ENCODE peak calls at places on chromosomes 3 and 15, in five cellular contexts. One of them, this sample, is unnamed.

GRCh38 chr3:161549251-161549650 is 52.6 kb downstream of the OTOL1 start:
- DNase-seq in NCI-H1092 treated with DMSO at 0.1 percent for 48 hours: no peak
- DNase-seq in activated T-cell treated with anti-CD3 and anti-CD28 coated beads for 1 hour: no peak
- DNase-seq in SK-N-DZ: no peak
- DNase-seq in GM12892: no peak
- DNase-seq in this sample: no peak

GRCh38 chr15:66766282-66767228 is 64.5 kb downstream of the SMAD6 start:
- DNase-seq in SK-N-DZ: no peak
- DNase-seq in activated T-cell treated with anti-CD3 and anti-CD28 coated beads for 1 hour: no peak
- DNase-seq in NCI-H1092 treated with DMSO at 0.1 percent for 48 hours: no peak
- DNase-seq in GM12892: no peak
- DNase-seq in this sample: no peak

GRCh38 chr3:161008086-161008485 is 97.1 kb downstream of the B3GALNT1 start:
- DNase-seq in GM12892: no peak
- DNase-seq in SK-N-DZ: no peak
- DNase-seq in NCI-H1092 treated with DMSO at 0.1 percent for 48 hours: no peak
- DNase-seq in activated T-cell treated with anti-CD3 and anti-CD28 coated beads for 1 hour: no peak
- DNase-seq in this sample: peak; percentile 22

GRCh38 chr3:43620953-43621405 is 832 bp downstream of the ANO10 start:
- DNase-seq in activated T-cell treated with anti-CD3 and anti-CD28 coated beads for 1 hour: no peak
- DNase-seq in NCI-H1092 treated with DMSO at 0.1 percent for 48 hours: no peak
- DNase-seq in SK-N-DZ: peak; percentile 27
- DNase-seq in GM12892: no peak
- DNase-seq in this sample: no peak

GRCh38 chr15:54149115-54149531 is 170.9 kb downstream of the UNC13C start:
- DNase-seq in NCI-H1092 treated with DMSO at 0.1 percent for 48 hours: no peak
- DNase-seq in activated T-cell treated with anti-CD3 and anti-CD28 coated beads for 1 hour: no peak
- DNase-seq in SK-N-DZ: no peak
- DNase-seq in GM12892: no peak
- DNase-seq in this sample: no peak

GRCh38 chr15:80885180-80885579 is 104.4 kb downstream of the MESD start:
- DNase-seq in NCI-H1092 treated with DMSO at 0.1 percent for 48 hours: no peak
- DNase-seq in GM12892: no peak
- DNase-seq in activated T-cell treated with anti-CD3 and anti-CD28 coated beads for 1 hour: no peak
- DNase-seq in SK-N-DZ: no peak
- DNase-seq in this sample: no peak

GRCh38 chr3:46575577-46576222 is 9.6 kb upstream of the LRRC2 start:
- DNase-seq in NCI-H1092 treated with DMSO at 0.1 percent for 48 hours: no peak
- DNase-seq in activated T-cell treated with anti-CD3 and anti-CD28 coated beads for 1 hour: no peak
- DNase-seq in SK-N-DZ: no peak
- DNase-seq in GM12892: no peak
- DNase-seq in this sample: peak; percentile 74

GRCh38 chr3:153634683-153635082 is 472.7 kb downstream of the RAP2B start:
- DNase-seq in NCI-H1092 treated with DMSO at 0.1 percent for 48 hours: no peak
- DNase-seq in GM12892: no peak
- DNase-seq in activated T-cell treated with anti-CD3 and anti-CD28 coated beads for 1 hour: no peak
- DNase-seq in SK-N-DZ: no peak
- DNase-seq in this sample: no peak

GRCh38 chr3:41213563-41213962 is 14.3 kb downstream of the CTNNB1 start:
- DNase-seq in GM12892: no peak
- DNase-seq in activated T-cell treated with anti-CD3 and anti-CD28 coated beads for 1 hour: no peak
- DNase-seq in NCI-H1092 treated with DMSO at 0.1 percent for 48 hours: no peak
- DNase-seq in SK-N-DZ: no peak
- DNase-seq in this sample: no peak

GRCh38 chr3:13612829-13613228 is 63.9 kb downstream of the FBLN2 start:
- DNase-seq in activated T-cell treated with anti-CD3 and anti-CD28 coated beads for 1 hour: no peak
- DNase-seq in GM12892: no peak
- DNase-seq in NCI-H1092 treated with DMSO at 0.1 percent for 48 hours: no peak
- DNase-seq in SK-N-DZ: no peak
- DNase-seq in this sample: no peak

GRCh38 chr15:70617076-70617910 is 146.1 kb downstream of the UACA start:
- DNase-seq in activated T-cell treated with anti-CD3 and anti-CD28 coated beads for 1 hour: no peak
- DNase-seq in NCI-H1092 treated with DMSO at 0.1 percent for 48 hours: no peak
- DNase-seq in GM12892: no peak
- DNase-seq in SK-N-DZ: peak; percentile 69
- DNase-seq in this sample: peak; percentile 27

GRCh38 chr15:48859426-48859825 is 18.5 kb upstream of the EID1 start:
- DNase-seq in activated T-cell treated with anti-CD3 and anti-CD28 coated beads for 1 hour: no peak
- DNase-seq in NCI-H1092 treated with DMSO at 0.1 percent for 48 hours: no peak
- DNase-seq in SK-N-DZ: no peak
- DNase-seq in GM12892: no peak
- DNase-seq in this sample: no peak

GRCh38 chr3:171142985-171143384 is 116.5 kb upstream of the SLC2A2 start:
- DNase-seq in activated T-cell treated with anti-CD3 and anti-CD28 coated beads for 1 hour: no peak
- DNase-seq in NCI-H1092 treated with DMSO at 0.1 percent for 48 hours: peak; percentile 66
- DNase-seq in GM12892: no peak
- DNase-seq in SK-N-DZ: no peak
- DNase-seq in this sample: no peak

GRCh38 chr3:113070226-113071220 is 79.7 kb downstream of the GTPBP8 start:
- DNase-seq in NCI-H1092 treated with DMSO at 0.1 percent for 48 hours: no peak
- DNase-seq in GM12892: no peak
- DNase-seq in activated T-cell treated with anti-CD3 and anti-CD28 coated beads for 1 hour: no peak
- DNase-seq in SK-N-DZ: no peak
- DNase-seq in this sample: no peak

GRCh38 chr3:142022381-142022780 is 127.0 kb downstream of the TFDP2 start:
- DNase-seq in NCI-H1092 treated with DMSO at 0.1 percent for 48 hours: no peak
- DNase-seq in SK-N-DZ: no peak
- DNase-seq in GM12892: no peak
- DNase-seq in activated T-cell treated with anti-CD3 and anti-CD28 coated beads for 1 hour: no peak
- DNase-seq in this sample: no peak

GRCh38 chr15:91465696-91466095 is 365.6 kb downstream of the SV2B start:
- DNase-seq in NCI-H1092 treated with DMSO at 0.1 percent for 48 hours: peak; percentile 26
- DNase-seq in GM12892: no peak
- DNase-seq in SK-N-DZ: no peak
- DNase-seq in activated T-cell treated with anti-CD3 and anti-CD28 coated beads for 1 hour: no peak
- DNase-seq in this sample: no peak